ENCODE peak calls at places on chromosome 15, in five cellular contexts. K is transverse colon, T is RWPE1, S is heart left ventricle, Z is upper lobe of right lung. F is an unnamed sample.

GRCh38 chr15:40155270-40155910 is 5.5 kb upstream of the BUB1B start:
- DNase-seq in K (peak), S (no peak), Z (peak), T (peak), F (no peak)

GRCh38 chr15:48962662-48963523 is 826 bp downstream of the SHC4 start:
- DNase-seq in K (no peak), Z (peak), T (peak), S (no peak), F (no peak)

GRCh38 chr15:90000175-90000923 is 775 bp upstream of the ZNF710 start:
- DNase-seq in Z (peak), K (peak), S (no peak), T (peak), F (peak)

GRCh38 chr15:42704492-42704926 is 32.4 kb downstream of the CDAN1 start:
- DNase-seq in S (peak), T (peak), K (peak), Z (peak), F (peak)

GRCh38 chr15:91922701-91923279 is 69.3 kb downstream of the SLCO3A1 start:
- DNase-seq in T (no peak), S (no peak), Z (no peak), K (no peak), F (no peak)

GRCh38 chr15:63500265-63501250 is 3.8 kb upstream of the USP3 start:
- DNase-seq in T (no peak), S (no peak), K (peak), Z (peak), F (no peak)

GRCh38 chr15:25719101-25719985 is 143.8 kb downstream of the ATP10A start:
- DNase-seq in S (no peak), T (no peak), K (no peak), Z (peak), F (no peak)

GRCh38 chr15:70289191-70289955 is 191.7 kb upstream of the TLE3 start:
- DNase-seq in T (no peak), K (no peak), Z (peak), S (no peak), F (no peak)

GRCh38 chr15:63826513-63826912 is 7.2 kb downstream of the HERC1 start:
- DNase-seq in Z (no peak), T (no peak), S (no peak), K (no peak), F (no peak)

GRCh38 chr15:32718082-32718821 is 448 bp downstream of the GREM1 start:
- DNase-seq in S (no peak), Z (no peak), T (no peak), K (peak), F (no peak)

GRCh38 chr15:31609243-31609642 is 282.6 kb downstream of the KLF13 start:
- DNase-seq in S (no peak), Z (no peak), T (no peak), K (no peak), F (no peak)

GRCh38 chr15:31605467-31605931 is 278.9 kb downstream of the KLF13 start:
- DNase-seq in K (no peak), T (peak), S (no peak), Z (no peak), F (peak)

GRCh38 chr15:31607656-31608055 is 281.0 kb downstream of the KLF13 start:
- DNase-seq in S (no peak), K (no peak), Z (no peak), T (no peak), F (no peak)

GRCh38 chr15:31606942-31607497 is 280.4 kb downstream of the KLF13 start:
- DNase-seq in K (no peak), Z (no peak), T (no peak), S (no peak), F (no peak)

GRCh38 chr15:31606261-31606669 is 279.6 kb downstream of the KLF13 start:
- DNase-seq in T (peak), Z (no peak), K (no peak), S (no peak), F (no peak)
- H3K27ac ChIP-seq in T (no peak), Z (no peak), K (no peak), S (no peak), F (peak)

GRCh38 chr15:100033140-100033857 is 300.1 kb upstream of the LYSMD4 start:
- DNase-seq in T (no peak), K (no peak), Z (no peak), S (no peak), F (no peak)

GRCh38 chr15:100032358-100033080 is 299.3 kb upstream of the LYSMD4 start:
- DNase-seq in S (no peak), K (no peak), T (no peak), Z (no peak), F (no peak)

GRCh38 chr15:100031665-100032357 is 298.6 kb upstream of the LYSMD4 start:
- DNase-seq in T (no peak), Z (no peak), K (no peak), S (no peak), F (no peak)

GRCh38 chr15:100036030-100036429 is 302.8 kb upstream of the LYSMD4 start:
- DNase-seq in Z (no peak), K (no peak), T (no peak), S (no peak), F (no peak)

GRCh38 chr15:100034191-100034590 is 301.0 kb upstream of the LYSMD4 start:
- DNase-seq in T (no peak), K (no peak), Z (no peak), S (no peak), F (no peak)
- H3K27ac ChIP-seq in T (no peak), K (no peak), Z (no peak), S (no peak), F (no peak)

GRCh38 chr15:61025746-61026256 is 203.3 kb downstream of the RORA start:
- DNase-seq in Z (no peak), S (no peak), T (no peak), K (no peak), F (no peak)
- H3K27ac ChIP-seq in Z (no peak), S (no peak), T (no peak), K (peak), F (no peak)

GRCh38 chr15:57505056-57505713 is 86.5 kb upstream of the MYZAP start:
- DNase-seq in S (no peak), T (peak), K (no peak), Z (no peak), F (no peak)

GRCh38 chr15:57503051-57503702 is 88.5 kb upstream of the MYZAP start:
- DNase-seq in S (no peak), Z (no peak), K (no peak), T (no peak), F (no peak)

GRCh38 chr15:57505949-57506391 is 85.7 kb upstream of the MYZAP start:
- DNase-seq in T (peak), Z (peak), S (peak), K (peak), F (no peak)

GRCh38 chr15:57504599-57504940 is 87.1 kb upstream of the MYZAP start:
- DNase-seq in S (no peak), K (no peak), T (no peak), Z (no peak), F (no peak)

DNA sequence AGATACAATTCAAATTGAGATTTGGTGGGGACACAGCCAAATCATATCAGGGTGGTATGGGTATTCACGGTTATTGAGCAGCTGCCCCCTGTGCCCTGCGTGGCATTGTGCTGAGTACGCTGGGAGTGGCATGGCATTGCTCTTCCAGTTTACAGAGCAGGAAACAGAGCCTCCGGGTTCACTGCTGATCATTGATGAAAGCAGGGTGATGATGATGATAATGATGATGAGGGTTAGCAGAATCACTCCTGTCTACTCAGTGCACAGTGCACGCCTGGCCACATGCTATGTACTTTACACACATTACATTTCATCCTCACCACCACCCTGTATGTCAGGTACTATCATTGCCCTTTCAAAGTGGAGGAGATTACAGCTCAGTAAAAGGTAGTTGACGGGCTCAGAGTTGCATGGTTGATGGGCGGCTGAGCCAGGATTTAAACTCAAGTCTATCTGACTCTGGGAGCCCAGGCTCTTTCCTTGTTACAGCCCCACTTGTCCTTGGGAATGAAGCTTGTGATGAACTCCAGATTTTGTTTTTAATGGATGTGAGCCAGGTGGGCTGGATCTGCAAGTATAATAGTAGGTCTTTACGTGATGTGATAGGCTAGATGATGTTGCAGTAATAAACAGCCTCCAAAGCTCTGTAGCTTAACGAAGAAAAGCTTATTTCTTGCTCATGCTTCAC is 87.6 kb upstream of the MYZAP start:
- DNase-seq in S (no peak), Z (no peak), K (no peak), T (no peak), F (no peak)
- H3K27ac ChIP-seq in S (no peak), Z (no peak), K (no peak), T (peak), F (no peak)

DNA sequence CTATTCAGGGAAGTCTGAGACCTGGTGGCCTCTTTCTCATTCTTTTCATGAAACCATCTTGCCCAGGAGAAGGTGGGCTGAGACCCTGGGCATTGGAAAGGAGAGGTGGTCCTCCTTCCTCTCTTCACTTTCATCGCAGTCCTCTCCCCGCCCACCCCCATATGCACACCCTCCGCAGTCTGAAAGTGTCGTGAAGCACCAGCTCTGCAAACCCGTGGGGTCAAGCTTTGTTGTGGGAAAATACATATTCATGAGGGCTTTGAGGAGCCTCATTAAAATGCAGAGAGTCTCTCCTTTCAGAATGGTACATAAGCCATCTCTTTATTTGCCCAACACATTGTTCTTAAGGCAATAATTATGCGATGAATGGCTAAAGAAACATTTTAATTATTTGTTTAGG is 109.4 kb downstream of the APBA2 start:
- DNase-seq in S (no peak), Z (peak), T (no peak), K (no peak), F (peak)
- H3K27ac ChIP-seq in S (no peak), Z (no peak), T (no peak), K (no peak), F (peak)

GRCh38 chr15:95417761-95418160 is 912.7 kb upstream of the NR2F2 start:
- DNase-seq in K (no peak), Z (no peak), S (no peak), T (no peak), F (no peak)
- H3K27ac ChIP-seq in K (no peak), Z (no peak), S (peak), T (no peak), F (no peak)

GRCh38 chr15:95880630-95881029 is 449.9 kb upstream of the NR2F2 start:
- DNase-seq in Z (no peak), T (no peak), K (no peak), S (no peak), F (no peak)
- H3K27ac ChIP-seq in Z (no peak), T (no peak), K (no peak), S (peak), F (no peak)

DNA sequence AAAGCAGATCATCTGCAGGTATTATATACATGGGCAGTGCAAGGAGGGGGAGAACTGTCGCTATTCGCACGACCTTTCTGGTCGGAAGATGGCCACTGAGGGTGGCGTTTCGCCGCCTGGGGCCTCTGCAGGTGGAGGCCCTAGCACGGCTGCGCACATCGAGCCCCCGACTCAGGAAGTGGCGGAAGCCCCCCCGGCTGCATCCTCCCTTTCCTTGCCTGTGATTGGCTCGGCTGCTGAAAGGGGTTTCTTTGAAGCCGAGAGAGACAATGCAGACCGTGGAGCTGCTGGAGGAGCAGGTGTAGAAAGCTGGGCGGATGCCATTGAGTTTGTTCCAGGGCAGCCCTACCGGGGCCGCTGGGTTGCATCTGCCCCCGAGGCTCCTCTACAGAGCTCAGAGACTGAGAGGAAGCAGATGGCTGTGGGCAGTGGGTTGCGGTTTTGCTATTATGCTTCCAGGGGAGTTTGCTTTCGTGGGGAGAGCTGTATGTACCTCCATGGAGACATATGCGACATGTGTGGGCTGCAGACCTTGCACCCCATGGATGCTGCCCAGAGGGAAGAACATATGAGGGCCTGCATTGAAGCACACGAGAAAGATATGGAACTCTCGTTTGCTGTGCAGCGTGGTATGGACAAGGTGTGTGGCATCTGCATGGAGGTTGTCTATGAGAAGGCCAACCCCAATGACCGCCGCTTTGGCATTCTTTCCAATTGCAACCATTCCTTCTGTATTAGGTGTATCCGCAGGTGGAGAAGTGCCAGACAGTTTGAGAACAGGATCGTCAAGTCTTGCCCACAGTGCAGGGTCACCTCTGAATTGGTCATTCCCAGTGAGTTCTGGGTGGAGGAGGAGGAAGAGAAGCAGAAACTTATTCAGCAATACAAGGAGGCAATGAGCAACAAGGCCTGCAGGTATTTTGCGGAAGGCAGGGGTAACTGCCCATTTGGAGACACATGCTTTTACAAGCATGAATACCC is 886 bp downstream of the MKRN3 start:
- DNase-seq in T (no peak), S (no peak), Z (peak), K (no peak), F (peak)
- H3K27ac ChIP-seq in T (no peak), S (no peak), Z (no peak), K (no peak), F (peak)

DNA sequence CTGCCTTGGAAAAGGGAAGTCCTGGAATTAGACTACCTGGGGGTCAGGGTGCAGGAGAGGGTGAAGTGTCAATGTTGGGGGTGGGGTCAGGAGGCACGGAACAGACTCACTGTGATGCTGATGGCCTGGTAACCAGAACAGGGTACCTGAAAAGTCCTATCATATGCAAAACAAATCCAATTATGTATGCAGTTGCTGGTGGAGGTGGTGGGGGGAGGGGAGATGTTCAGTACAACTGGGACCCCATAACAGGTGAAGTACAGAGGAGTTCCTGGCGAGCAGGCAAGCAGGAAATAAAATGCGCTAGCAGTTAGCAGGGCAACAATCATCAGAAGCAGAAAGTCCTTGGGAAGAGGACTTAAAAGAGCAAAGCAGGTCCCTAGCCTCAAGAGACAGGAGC is 4.2 kb upstream of the KATNBL1 start:
- DNase-seq in K (no peak), Z (no peak), T (no peak), S (no peak), F (no peak)
- H3K27ac ChIP-seq in K (no peak), Z (no peak), T (no peak), S (no peak), F (no peak)

DNA sequence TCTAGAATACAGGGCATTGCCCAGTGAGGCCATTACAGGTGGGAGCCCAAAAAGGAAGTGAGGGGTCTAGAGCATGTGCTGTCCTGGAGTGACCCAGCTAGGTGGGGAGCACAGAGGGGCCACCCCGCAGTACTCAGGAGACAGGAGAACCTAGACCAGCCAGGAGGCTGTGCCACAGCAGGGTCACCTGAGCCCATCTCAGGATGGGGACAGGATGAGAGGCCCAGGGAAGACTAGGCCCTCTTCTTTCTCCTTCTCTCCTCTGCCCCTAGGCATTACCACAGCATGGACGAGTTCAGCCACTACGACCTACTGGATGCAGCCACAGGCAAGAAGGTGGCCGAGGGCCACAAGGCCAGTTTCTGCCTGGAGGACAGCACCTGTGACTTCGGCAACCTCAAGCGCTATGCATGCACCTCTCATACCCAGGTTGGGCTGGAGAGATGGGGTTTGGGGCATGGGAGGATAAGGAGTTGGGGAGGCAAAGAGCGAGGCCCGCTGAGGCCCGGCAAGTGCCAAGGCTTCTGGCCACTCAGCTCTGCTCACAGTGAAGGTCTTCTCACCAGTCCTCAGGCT is 20.6 kb downstream of the LOXL1 start:
- DNase-seq in S (no peak), K (no peak), T (no peak), Z (peak), F (no peak)
- H3K27ac ChIP-seq in S (no peak), K (no peak), T (no peak), Z (no peak), F (no peak)

F was measured in substantia nigra.